ENCODE peak calls at places on chromosomes 6 and 20, in seven cellular contexts. W is pancreas, V is brain microvascular endothelial cell, I is Peyer's patch, O is neural crest cell, P is left ventricle myocardium inferior, R is GM12865. D is an unnamed sample.

GRCh38 chr6:35425284-35425683 is 26.9 kb upstream of the FANCE start:
- DNase-seq in V (peak), O (no peak), I (no peak), W (no peak), P (no peak), R (no peak), D (no peak)

GRCh38 chr6:143395699-143396098 is 54.8 kb downstream of the ADAT2 start:
- DNase-seq in I (no peak), O (no peak), V (no peak), W (no peak), R (no peak), P (no peak), D (no peak)

GRCh38 chr20:6590891-6591679 is 176.4 kb upstream of the BMP2 start:
- DNase-seq in O (no peak), R (no peak), V (peak), W (no peak), P (no peak), I (no peak), D (no peak)

GRCh38 chr6:114090626-114091025 is 119.7 kb upstream of the HDAC2 start:
- DNase-seq in P (no peak), O (no peak), I (no peak), V (no peak), W (no peak), R (no peak), D (no peak)

GRCh38 chr6:89436226-89436625 is 3.3 kb downstream of the ANKRD6 start:
- DNase-seq in O (no peak), W (no peak), P (no peak), I (no peak), R (no peak), V (no peak), D (no peak)

GRCh38 chr20:63025534-63026331 is 19.0 kb upstream of the BHLHE23 start:
- DNase-seq in R (no peak), I (peak), P (peak), W (no peak), V (peak), O (no peak), D (no peak)

GRCh38 chr20:62239278-62239879 is 1.1 kb downstream of the OSBPL2 start:
- DNase-seq in W (no peak), I (peak), R (no peak), O (no peak), V (no peak), P (no peak), D (no peak)

GRCh38 chr20:10110151-10110550 is 75.4 kb downstream of the ANKEF1 start:
- DNase-seq in P (no peak), V (no peak), I (no peak), R (no peak), O (no peak), W (no peak), D (no peak)

GRCh38 chr20:12466915-12467314 is 541.9 kb upstream of the SPTLC3 start:
- DNase-seq in I (no peak), O (no peak), R (no peak), W (no peak), V (no peak), P (no peak), D (no peak)

GRCh38 chr6:166032366-166033171 is 135.1 kb downstream of the TBXT start:
- DNase-seq in V (peak), R (peak), I (no peak), O (no peak), W (peak), P (peak), D (no peak)

GRCh38 chr6:44002591-44003344 is 124.5 kb downstream of the MRPL14 start:
- DNase-seq in R (peak), P (peak), I (peak), V (peak), W (peak), O (peak), D (peak)

GRCh38 chr6:87722831-87723726 is 21.0 kb upstream of the AKIRIN2 start:
- DNase-seq in I (no peak), P (peak), R (peak), O (no peak), W (peak), V (peak), D (no peak)

GRCh38 chr6:70672549-70672948 is 4.9 kb downstream of the SMAP1 start:
- DNase-seq in O (no peak), W (no peak), R (no peak), I (no peak), P (no peak), V (no peak), D (no peak)

GRCh38 chr6:117601811-117602150 is 530 bp downstream of the GOPC start:
- DNase-seq in P (peak), I (no peak), O (no peak), V (no peak), R (peak), W (no peak), D (no peak)

GRCh38 chr6:31739639-31740396 is at the start of gene MSH5:
- DNase-seq in R (peak), W (peak), V (peak), O (peak), P (peak), I (peak), D (peak)

GRCh38 chr6:4969609-4970285 is 34.1 kb downstream of the RPP40 start:
- DNase-seq in O (no peak), P (no peak), W (no peak), I (no peak), R (no peak), V (no peak), D (no peak)

GRCh38 chr6:133242761-133243590 is 1.8 kb downstream of the EYA4 start:
- DNase-seq in R (no peak), W (no peak), P (peak), I (no peak), O (peak), V (no peak), D (no peak)

GRCh38 chr6:3888153-3888957 is 39.2 kb downstream of the FAM50B start:
- DNase-seq in P (peak), V (no peak), I (no peak), W (no peak), R (no peak), O (no peak), D (no peak)

GRCh38 chr6:6090861-6091607 is 84.3 kb upstream of the NRN1 start:
- DNase-seq in V (no peak), I (no peak), P (no peak), R (peak), W (no peak), O (no peak), D (no peak)

GRCh38 chr20:4369798-4370124 is 351.9 kb upstream of the PRND start:
- DNase-seq in I (no peak), O (no peak), P (no peak), V (no peak), W (no peak), R (peak), D (no peak)

GRCh38 chr20:598133-598881 is 11.8 kb downstream of the TCF15 start:
- DNase-seq in P (peak), W (no peak), R (no peak), O (no peak), V (no peak), I (no peak), D (no peak)

GRCh38 chr6:163836916-163837660 is 422.6 kb downstream of the QKI start:
- DNase-seq in P (no peak), I (no peak), O (no peak), R (no peak), V (no peak), W (no peak), D (no peak)

GRCh38 chr6:123745877-123746276 is 57.8 kb upstream of the NKAIN2 start:
- DNase-seq in I (no peak), W (no peak), P (no peak), R (no peak), O (no peak), V (peak), D (no peak)

GRCh38 chr20:45235995-45236394 is 14.8 kb downstream of the SEMG2 start:
- DNase-seq in I (no peak), P (no peak), W (no peak), V (no peak), R (peak), O (no peak), D (no peak)

GRCh38 chr20:1734269-1734858 is 76.8 kb upstream of the SIRPG start:
- DNase-seq in V (peak), R (peak), O (no peak), P (no peak), I (no peak), W (no peak), D (peak)

GRCh38 chr6:15893556-15894253 is 230.9 kb upstream of the DTNBP1 start:
- DNase-seq in O (no peak), V (peak), P (no peak), I (no peak), W (no peak), R (peak), D (no peak)

GRCh38 chr6:161189891-161190290 is 84.0 kb downstream of the AGPAT4 start:
- DNase-seq in V (no peak), W (no peak), I (no peak), O (no peak), P (no peak), R (no peak), D (no peak)

GRCh38 chr6:133631421-133631820 is 257.5 kb upstream of the TCF21 start:
- DNase-seq in I (no peak), R (no peak), W (no peak), V (peak), P (no peak), O (no peak), D (no peak)

GRCh38 chr6:13788820-13789219 is 25.5 kb downstream of the MCUR1 start:
- DNase-seq in I (no peak), W (no peak), P (no peak), O (no peak), R (no peak), V (no peak), D (no peak)

DNA sequence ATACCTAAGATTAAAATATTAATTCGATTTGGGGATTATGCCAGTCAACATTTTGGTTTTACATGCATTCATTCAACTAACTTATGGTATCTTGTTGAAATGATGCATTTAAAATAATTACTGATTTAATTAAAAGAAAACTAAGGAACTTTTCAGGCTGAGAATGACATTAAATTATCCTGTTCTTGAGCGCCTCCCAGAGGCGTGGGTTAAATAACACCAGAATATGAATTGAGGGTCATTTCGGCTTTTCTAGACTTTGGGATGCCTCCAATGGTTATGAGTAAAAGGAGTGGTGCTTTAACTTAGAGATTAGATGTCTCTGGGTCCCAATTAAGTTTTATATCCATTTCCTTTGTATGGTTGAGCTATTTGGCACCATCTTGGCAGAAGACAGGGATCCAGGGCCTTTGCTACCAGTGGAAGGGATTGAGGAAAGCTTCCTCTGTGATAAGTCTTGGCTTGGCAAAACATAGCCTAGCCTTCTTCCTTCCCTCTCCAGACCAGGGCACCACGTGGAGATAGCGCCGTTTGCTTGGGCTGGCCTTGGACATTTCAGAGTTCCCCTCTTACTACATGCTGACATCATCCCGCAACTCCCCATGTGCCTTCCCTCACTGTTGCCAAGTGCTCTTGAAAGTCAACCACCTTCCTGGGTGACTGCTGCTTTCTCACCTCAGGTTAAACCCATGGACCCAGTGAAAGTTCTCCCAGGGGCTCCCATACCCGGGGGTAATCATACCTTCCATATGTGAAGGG is 28.7 kb downstream of the GNAS start:
- DNase-seq in I (no peak), O (no peak), P (no peak), R (no peak), V (no peak), W (no peak), D (no peak)
- TF ChIP-seq CTCF in I (no peak), O (peak), P (no peak), R (no peak), V (peak), W (no peak), D (peak)

GRCh38 chr6:890201-890600 is 197.3 kb upstream of the EXOC2 start:
- DNase-seq in O (no peak), V (no peak), I (no peak), P (no peak), R (no peak), W (no peak), D (no peak)

GRCh38 chr6:897561-898207 is 204.7 kb upstream of the EXOC2 start:
- DNase-seq in P (no peak), O (no peak), V (no peak), W (no peak), R (peak), I (no peak), D (no peak)

GRCh38 chr6:890995-891394 is 198.1 kb upstream of the EXOC2 start:
- DNase-seq in P (no peak), I (no peak), V (no peak), O (no peak), R (no peak), W (no peak), D (no peak)

DNA sequence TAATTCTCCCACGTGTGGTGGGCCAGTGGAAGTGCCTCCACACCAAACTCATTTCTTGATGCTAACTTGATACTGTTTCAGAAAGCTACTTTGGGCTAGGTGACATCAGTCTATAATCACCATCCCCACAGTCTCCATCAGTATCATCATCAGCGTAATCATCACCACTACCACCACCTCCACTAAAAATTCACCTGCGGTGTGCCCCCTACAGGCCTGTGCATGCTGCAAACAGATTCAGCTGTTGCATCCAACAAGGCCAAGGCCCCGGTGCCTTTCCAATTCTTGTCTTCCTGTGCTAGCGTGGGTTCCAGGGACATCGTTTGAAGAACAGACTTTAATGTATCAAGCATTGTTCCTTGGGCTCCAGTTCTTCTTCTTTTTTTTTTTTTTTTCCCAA is 201.3 kb upstream of the EXOC2 start:
- DNase-seq in R (no peak), P (no peak), O (no peak), W (no peak), I (no peak), V (no peak), D (no peak)
- TF ChIP-seq CTCF in R (no peak), P (peak), O (no peak), W (no peak), I (no peak), V (no peak), D (no peak)

DNA sequence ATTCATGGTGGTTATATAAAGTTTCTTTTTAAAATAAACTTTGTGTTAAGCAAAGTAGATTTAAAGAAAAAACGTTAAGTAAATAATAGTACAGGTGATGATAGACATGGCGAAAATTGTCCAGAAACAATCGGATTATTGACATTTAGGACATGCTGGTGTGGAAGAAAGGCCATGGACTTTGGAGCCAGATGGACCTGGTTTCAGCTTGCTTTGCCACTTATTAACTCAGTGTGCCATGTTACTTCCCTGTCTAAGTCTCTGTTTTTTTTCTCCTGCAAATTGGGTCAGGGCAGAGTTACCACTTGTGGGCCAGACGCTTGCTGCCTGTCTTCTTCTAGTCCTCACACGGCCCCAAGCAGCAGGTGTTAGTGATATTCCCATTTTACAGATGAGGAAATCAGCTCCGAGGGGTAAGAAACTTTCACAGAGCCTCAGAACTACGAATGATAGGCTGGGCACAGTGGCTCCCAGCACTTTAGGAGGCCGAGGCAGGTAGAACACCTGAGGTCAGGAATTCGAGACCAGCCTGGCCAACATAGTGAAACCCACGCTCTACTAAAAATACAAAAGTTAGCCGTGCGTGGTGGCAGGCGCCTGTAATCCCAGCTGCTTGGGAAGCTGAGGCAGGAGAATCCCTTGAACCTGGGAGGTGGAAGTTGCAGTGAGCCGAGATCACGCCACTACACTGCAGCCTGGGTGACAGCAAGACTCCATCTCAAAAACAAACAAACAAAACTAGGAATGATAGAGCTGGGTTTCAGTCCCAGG is 12.4 kb downstream of the KIF3B start:
- DNase-seq in V (no peak), R (no peak), P (no peak), W (peak), O (no peak), I (peak), D (no peak)
- TF ChIP-seq CTCF in V (no peak), R (no peak), P (no peak), W (no peak), O (no peak), I (no peak), D (no peak)

DNA sequence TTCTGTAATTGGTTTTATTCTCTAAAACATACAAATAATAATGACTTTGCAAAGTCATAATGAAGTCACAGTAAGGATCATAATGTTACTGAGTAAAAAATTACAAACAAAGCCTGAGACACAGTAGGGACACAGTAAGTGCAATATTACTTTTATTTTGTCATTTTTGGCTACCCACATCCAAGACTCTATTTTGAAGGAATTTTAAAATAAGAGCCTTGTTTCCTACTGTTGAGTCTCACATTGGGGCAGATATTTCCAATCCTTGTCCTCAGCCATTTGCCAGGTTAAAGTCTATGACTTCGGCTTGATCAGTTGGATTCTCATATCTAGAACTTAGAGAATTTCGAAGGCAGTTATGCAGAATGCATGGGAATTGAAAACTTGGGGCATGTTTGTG is 10.8 kb upstream of the RHAG start:
- DNase-seq in V (no peak), P (no peak), I (no peak), O (no peak), W (no peak), R (no peak), D (no peak)
- TF ChIP-seq CTCF in V (no peak), P (no peak), I (no peak), O (no peak), W (no peak), R (no peak), D (no peak)

DNA sequence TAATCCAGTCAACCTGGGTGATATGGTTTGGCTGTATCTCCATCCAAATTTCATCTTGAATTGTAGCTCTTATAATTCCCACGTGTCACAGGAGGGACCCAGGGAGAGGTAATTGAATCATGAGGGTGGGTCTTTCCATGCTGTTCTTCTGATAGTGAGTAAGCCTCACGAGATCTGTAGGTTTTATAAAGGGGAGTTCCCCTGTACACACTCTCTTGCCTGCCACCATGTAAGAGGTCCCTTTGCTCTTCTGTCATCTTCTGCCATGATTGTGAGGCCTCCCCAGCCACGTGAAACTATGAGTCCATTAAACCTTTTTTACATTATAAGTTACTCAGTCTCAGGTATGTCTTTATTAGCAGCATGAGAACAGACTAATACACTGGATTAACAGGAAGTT is 19.5 kb downstream of the GSTA3 start:
- DNase-seq in W (no peak), P (no peak), I (no peak), R (no peak), O (no peak), V (no peak), D (no peak)
- TF ChIP-seq CTCF in W (no peak), P (no peak), I (no peak), R (no peak), O (no peak), V (no peak), D (no peak)

D was measured in CD4-positive, alpha-beta T cell.